ENCODE peak calls at places on chromosomes 2 and 18, in eight cellular contexts. P, G, X, E, H, V, B and W are unnamed samples.

GRCh38 chr2:191539068-191539467 is 138.9 kb upstream of the NABP1 start:
- DNase-seq in G (no peak), P (peak), V (no peak), E (peak), B (no peak), H (no peak), X (no peak), W (no peak)

GRCh38 chr2:218149098-218149497 is 17.7 kb downstream of the CXCR1 start:
- DNase-seq in E (no peak), H (no peak), X (no peak), G (no peak), B (no peak), V (no peak), P (no peak), W (no peak)

GRCh38 chr18:10923671-10924070 is 225.7 kb downstream of the PIEZO2 start:
- DNase-seq in V (no peak), E (no peak), G (no peak), X (no peak), H (no peak), B (no peak), P (no peak), W (no peak)

GRCh38 chr18:51068111-51068510 is 38.1 kb downstream of the SMAD4 start:
- DNase-seq in G (no peak), E (peak), V (no peak), H (no peak), P (peak), B (no peak), X (no peak), W (no peak)

GRCh38 chr18:49655266-49656097 is 93.6 kb downstream of the LIPG start:
- DNase-seq in X (no peak), E (no peak), H (no peak), P (no peak), G (no peak), B (no peak), V (no peak), W (no peak)

GRCh38 chr2:12918841-12919445 is 202.2 kb downstream of the TRIB2 start:
- DNase-seq in E (no peak), P (no peak), V (no peak), X (no peak), B (no peak), G (no peak), H (no peak), W (no peak)

GRCh38 chr2:204748286-204748685 is 203.0 kb downstream of the PARD3B start:
- DNase-seq in H (no peak), V (no peak), E (no peak), P (no peak), X (no peak), G (no peak), B (no peak), W (no peak)

GRCh38 chr2:46653539-46653938 is 174.2 kb downstream of the TMEM247 start:
- DNase-seq in G (no peak), H (no peak), B (no peak), E (no peak), X (no peak), V (no peak), P (no peak), W (no peak)

GRCh38 chr2:231069379-231070054 is 12.8 kb downstream of the PSMD1 start:
- DNase-seq in X (no peak), H (no peak), E (no peak), G (no peak), P (peak), B (no peak), V (no peak), W (no peak)

GRCh38 chr2:234164499-234165409 is 114.3 kb downstream of the SPP2 start:
- DNase-seq in X (peak), P (peak), G (peak), B (no peak), H (peak), E (no peak), V (peak), W (no peak)

GRCh38 chr2:203225423-203226039 is 13.3 kb upstream of the CYP20A1 start:
- DNase-seq in B (no peak), G (peak), H (no peak), X (no peak), V (no peak), P (peak), E (peak), W (no peak)

GRCh38 chr18:12711446-12711845 is 8.6 kb downstream of the PSMG2 start:
- DNase-seq in H (no peak), X (no peak), B (no peak), P (no peak), V (no peak), E (no peak), G (no peak), W (no peak)

GRCh38 chr2:70010222-70011111 is 49.0 kb upstream of the ASPRV1 start:
- DNase-seq in E (no peak), P (no peak), B (no peak), V (no peak), X (no peak), G (peak), H (no peak), W (no peak)

GRCh38 chr2:69087211-69087911 is 74.4 kb downstream of the ANTXR1 start:
- DNase-seq in P (no peak), H (no peak), X (no peak), E (no peak), B (no peak), V (no peak), G (no peak), W (no peak)

GRCh38 chr2:127671557-127672302 is 3.6 kb downstream of the LIMS2 start:
- DNase-seq in E (no peak), V (no peak), H (no peak), G (peak), B (no peak), P (no peak), X (no peak), W (no peak)

GRCh38 chr2:198692907-198693510 is 764.7 kb downstream of the SATB2 start:
- DNase-seq in X (no peak), V (no peak), G (no peak), P (no peak), E (no peak), B (no peak), H (no peak), W (no peak)

GRCh38 chr2:112941753-112942653 is 31.0 kb downstream of the IL37 start:
- DNase-seq in X (no peak), G (peak), E (peak), H (peak), V (peak), P (peak), B (peak), W (peak)

GRCh38 chr2:202278944-202279343 is 13.4 kb downstream of the NOP58 start:
- DNase-seq in V (no peak), B (peak), G (no peak), E (peak), P (peak), H (no peak), X (no peak), W (no peak)

GRCh38 chr2:240383871-240384700 is 51.4 kb upstream of the GPC1 start:
- DNase-seq in X (no peak), V (no peak), P (no peak), H (no peak), B (no peak), G (no peak), E (no peak), W (no peak)

GRCh38 chr18:2914185-2914584 is 67.4 kb downstream of the EMILIN2 start:
- DNase-seq in B (no peak), P (no peak), V (no peak), H (no peak), E (no peak), X (no peak), G (peak), W (no peak)

GRCh38 chr2:27720004-27720551 is 51.4 kb upstream of the MRPL33 start:
- DNase-seq in V (no peak), P (peak), X (no peak), B (no peak), H (peak), E (peak), G (peak), W (no peak)

GRCh38 chr2:214315324-214315723 is 95.5 kb upstream of the VWC2L start:
- DNase-seq in E (no peak), H (no peak), B (no peak), V (no peak), G (no peak), X (no peak), P (no peak), W (no peak)

GRCh38 chr2:11067221-11068078 is 87.8 kb upstream of the SLC66A3 start:
- DNase-seq in G (no peak), E (no peak), X (no peak), H (no peak), B (no peak), P (no peak), V (no peak), W (no peak)